ENCODE peak calls at places on chromosomes 4 and X, in six cellular contexts. G is CD8-positive, alpha-beta memory T cell; F is heart left ventricle; C is breast epithelium; D is kidney; I is AG04450. K is an unnamed sample.
A peak's percentile ranks its signal among the peaks of the same experiment; 100 is the strongest.

GRCh38 chrX:150405576-150405975 is 42.5 kb downstream of the MAMLD1 start:
- DNase-seq in I (no peak), D (no peak), C (no peak), G (no peak), F (no peak), K (no peak)

GRCh38 chrX:103651374-103651773 is 22.6 kb downstream of the TCEAL1 start:
- DNase-seq in F (no peak), D (no peak), I (no peak), G (no peak), C (no peak), K (no peak)

GRCh38 chr4:139889194-139889762 is 223.7 kb downstream of the MGST2 start:
- DNase-seq in I (no peak), F (no peak), C (no peak), D (peak; percentile 68), G (no peak), K (no peak)

GRCh38 chrX:105837227-105837626 is 14.9 kb downstream of the NRK start:
- DNase-seq in D (peak; percentile 73), I (peak; percentile 71), F (peak; percentile 79), G (no peak), C (peak; percentile 27), K (no peak)

GRCh38 chr4:9942921-9943600 is 78.2 kb downstream of the SLC2A9 start:
- DNase-seq in G (no peak), D (no peak), F (no peak), I (no peak), C (no peak), K (no peak)

GRCh38 chr4:52946811-52947210 is 84.7 kb downstream of the RASL11B start:
- DNase-seq in C (no peak), G (no peak), I (no peak), D (no peak), F (peak; percentile 69), K (no peak)

GRCh38 chr4:162791321-162791720 is 375.4 kb downstream of the NAF1 start:
- DNase-seq in G (no peak), C (no peak), F (no peak), I (no peak), D (no peak), K (no peak)

GRCh38 chrX:154484255-154485149 is 1.9 kb downstream of the UBL4A start:
- DNase-seq in I (no peak), G (no peak), C (no peak), F (no peak), D (no peak), K (no peak)

GRCh38 chr4:152501846-152502536 is 33.9 kb downstream of the FBXW7 start:
- DNase-seq in F (no peak), C (no peak), I (no peak), D (no peak), G (no peak), K (no peak)

GRCh38 chr4:163592207-163592606 is 97.7 kb downstream of the TMA16 start:
- DNase-seq in G (no peak), C (no peak), I (no peak), D (no peak), F (no peak), K (no peak)

GRCh38 chr4:18593297-18594002 is 571.9 kb upstream of the LCORL start:
- DNase-seq in G (peak; percentile 44), D (no peak), I (peak; percentile 49), C (peak; percentile 37), F (no peak), K (peak; percentile 13)

GRCh38 chr4:158771776-158772175 is 3.0 kb downstream of the FNIP2 start:
- DNase-seq in G (no peak), I (no peak), F (no peak), D (no peak), C (no peak), K (no peak)

GRCh38 chrX:69063486-69063885 is 101.8 kb downstream of the PJA1 start:
- DNase-seq in D (no peak), C (peak; percentile 10), G (no peak), F (no peak), I (no peak), K (no peak)

GRCh38 chrX:106932960-106933537 is 12.8 kb downstream of the CLDN2 start:
- DNase-seq in I (no peak), D (no peak), F (no peak), C (no peak), G (no peak), K (no peak)

GRCh38 chr4:188002346-188002745 is 6.8 kb downstream of the ZFP42 start:
- DNase-seq in C (no peak), G (no peak), D (no peak), I (no peak), F (no peak), K (no peak)

GRCh38 chr4:52358855-52359254 is 300.2 kb downstream of the USP46 start:
- DNase-seq in F (no peak), C (no peak), G (no peak), I (no peak), D (no peak), K (no peak)

GRCh38 chr4:99403380-99404194 is 31.6 kb downstream of the ADH7 start:
- DNase-seq in I (no peak), F (no peak), D (no peak), C (no peak), G (no peak), K (no peak)

DNA sequence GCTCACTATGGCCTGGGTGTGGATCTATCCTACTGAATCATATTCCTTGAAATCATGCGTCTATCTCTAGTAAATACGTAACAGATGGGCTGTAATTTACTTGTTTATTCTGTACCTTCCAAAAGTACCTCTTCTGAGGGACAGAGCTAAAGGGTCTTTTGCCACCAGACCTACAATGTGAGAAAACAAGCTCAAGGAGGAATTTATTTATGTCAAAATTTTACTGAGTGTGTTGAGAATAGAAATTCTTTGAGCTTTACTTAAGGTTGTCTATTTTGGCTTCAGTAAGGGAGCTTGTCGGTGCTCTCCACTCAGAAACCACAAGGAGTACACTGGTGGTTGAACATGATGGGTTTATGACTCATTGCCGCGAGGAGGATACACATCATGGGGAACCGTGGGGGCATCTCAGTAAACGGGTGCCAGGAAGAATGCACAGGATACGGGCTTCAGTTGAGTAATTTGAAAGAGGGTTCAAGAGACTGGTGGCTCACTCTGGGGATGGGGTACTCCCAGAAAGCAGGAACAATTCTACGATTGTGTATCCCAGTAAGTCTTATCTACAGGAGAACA is 3.0 kb downstream of the ANK2 start:
- DNase-seq in D (no peak), I (no peak), G (no peak), C (no peak), F (no peak), K (no peak)
- H3K4me3 ChIP-seq in D (no peak overlapping the region), I (no peak overlapping the region), G (no peak overlapping the region), C (no peak overlapping the region), F (no peak overlapping the region), K (no peak overlapping the region)

GRCh38 chr4:55122235-55122634 is 3.2 kb downstream of the KDR start:
- DNase-seq in D (no peak), C (no peak), G (no peak), F (no peak), I (no peak), K (no peak)

GRCh38 chr4:55124337-55125076 is 888 bp downstream of the KDR start:
- DNase-seq in C (no peak), I (no peak), F (peak; percentile 25), D (peak; percentile 55), G (no peak), K (no peak)

GRCh38 chr4:55125087-55125721 is at the start of gene KDR:
- DNase-seq in C (peak; percentile 23), I (no peak), D (peak; percentile 83), F (peak; percentile 54), G (no peak), K (no peak)

GRCh38 chr4:55125763-55126541 is 557 bp upstream of the KDR start:
- DNase-seq in G (no peak), D (no peak), F (no peak), I (no peak), C (peak; percentile 79), K (no peak)

DNA sequence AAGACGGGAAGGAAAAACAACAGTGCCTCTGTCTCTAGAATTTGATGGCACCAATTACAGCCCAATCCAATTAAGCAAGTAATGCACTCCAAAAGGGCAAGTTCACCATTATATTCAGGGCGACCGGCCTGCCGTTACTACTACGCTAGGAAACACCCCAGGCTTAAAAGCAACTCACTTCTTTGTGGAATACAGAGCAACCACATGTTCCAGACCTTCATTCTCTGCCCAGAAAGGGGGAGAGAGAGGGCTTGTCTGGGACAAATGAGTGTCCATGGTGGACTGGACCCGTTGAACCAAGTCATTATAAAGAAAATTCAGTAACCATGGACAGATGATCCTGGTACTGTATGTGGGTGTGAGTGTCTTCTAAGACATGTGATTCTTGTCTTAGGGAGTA is 1.6 kb downstream of the KDR start:
- DNase-seq in D (no peak), I (no peak), F (no peak), G (no peak), C (no peak), K (no peak)
- H3K4me3 ChIP-seq in D (peak overlapping the region; percentile 42), I (no peak overlapping the region), F (peak overlapping the region; percentile 79), G (no peak overlapping the region), C (peak overlapping the region; percentile 51), K (no peak overlapping the region)

DNA sequence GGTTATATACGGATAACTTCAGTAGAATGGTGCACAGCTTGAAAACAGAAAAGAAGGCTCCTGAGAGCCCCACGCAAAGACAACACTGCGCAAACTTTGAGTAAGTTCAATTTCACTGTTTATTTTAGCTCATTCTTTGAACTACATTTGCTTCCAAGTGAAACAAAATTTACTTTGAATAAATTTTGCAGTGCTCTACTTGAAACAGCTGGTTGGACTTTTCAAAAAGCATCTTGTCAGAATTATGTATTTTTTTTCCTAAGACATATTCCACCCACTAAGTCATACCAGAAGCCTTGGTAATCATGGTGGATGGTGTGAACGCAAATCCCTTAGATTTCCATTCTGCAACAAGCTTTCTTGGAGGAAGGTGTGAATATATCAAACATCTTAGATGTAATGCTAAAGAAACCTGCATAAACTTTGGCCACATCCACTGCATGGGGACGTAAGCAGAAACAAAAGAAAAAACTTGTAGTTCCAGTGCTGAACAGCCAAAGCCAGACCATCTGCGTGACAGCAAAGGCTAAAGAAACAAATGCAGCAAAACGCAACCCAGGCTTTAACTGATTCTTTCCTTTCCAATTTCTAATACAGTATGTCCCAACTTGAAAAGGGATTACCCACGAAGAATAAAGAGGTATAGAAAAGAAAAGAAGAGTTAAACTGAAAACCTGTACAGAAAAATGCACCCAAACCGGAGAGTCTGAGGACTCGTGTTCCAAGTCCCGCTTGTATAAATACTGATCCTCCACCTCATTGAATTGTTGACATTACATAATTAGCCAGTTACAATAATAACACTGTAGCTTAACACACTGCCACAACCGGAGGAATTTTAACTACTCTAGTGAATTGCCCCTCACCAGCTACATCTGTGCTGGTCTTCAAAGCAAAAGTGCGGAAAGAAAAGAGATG is 90.9 kb downstream of the SH3RF1 start:
- DNase-seq in G (no peak), I (no peak), D (no peak), F (no peak), C (no peak), K (no peak)
- H3K4me3 ChIP-seq in G (no peak overlapping the region), I (no peak overlapping the region), D (peak overlapping the region; percentile 6), F (no peak overlapping the region), C (no peak overlapping the region), K (no peak overlapping the region)

GRCh38 chr4:8199594-8200301 is 658 bp downstream of the SH3TC1 start:
- DNase-seq in C (no peak), I (no peak), F (no peak), G (no peak), D (peak; percentile 84), K (no peak)

GRCh38 chr4:8202108-8202507 is 3.0 kb downstream of the SH3TC1 start:
- DNase-seq in C (no peak), G (no peak), F (no peak), I (no peak), D (peak; percentile 76), K (no peak)

GRCh38 chr4:8201341-8201781 is 2.3 kb downstream of the SH3TC1 start:
- DNase-seq in I (no peak), D (peak; percentile 83), G (peak; percentile 25), F (no peak), C (no peak), K (no peak)

GRCh38 chr4:8198906-8199593 is at the start of gene SH3TC1:
- DNase-seq in D (peak; percentile 99), C (peak; percentile 81), I (peak; percentile 62), G (peak; percentile 51), F (peak; percentile 93), K (peak; percentile 34)

GRCh38 chr4:8200302-8200975 is 1.3 kb downstream of the SH3TC1 start:
- DNase-seq in G (peak; percentile 16), C (peak; percentile 69), D (peak; percentile 93), F (peak; percentile 83), I (no peak), K (no peak)
- H3K4me3 ChIP-seq in G (peak overlapping the region; percentile 89), C (peak overlapping the region; percentile 53), D (peak overlapping the region; percentile 88), F (peak overlapping the region; percentile 51), I (no peak overlapping the region), K (no peak overlapping the region)

K was measured in BJ.